ENCODE peak calls at places on chromosome 2, in nine cellular contexts. C, J, S, T, Z, M, G, P and U are unnamed samples.
A peak's percentile ranks its signal among the peaks of the same experiment; 100 is the strongest.

GRCh38 chr2:181465686-181466375 is 8.6 kb downstream of the ITGA4 start:
- DNase-seq in Z (no peak), G (peak; percentile 47), P (no peak), S (no peak), T (no peak), J (no peak), C (no peak), M (no peak), U (no peak)

GRCh38 chr2:149100739-149101699 is 62.5 kb downstream of the LYPD6B start:
- DNase-seq in C (no peak), S (no peak), Z (no peak), P (no peak), G (no peak), M (no peak), T (no peak), J (peak; percentile 63), U (no peak)

GRCh38 chr2:219252570-219252899 is 508 bp upstream of the TUBA4B start:
- DNase-seq in C (no peak), J (peak; percentile 35), T (no peak), Z (no peak), P (no peak), M (no peak), G (no peak), S (no peak), U (no peak)

GRCh38 chr2:149089068-149089467 is 50.6 kb downstream of the LYPD6B start:
- DNase-seq in S (no peak), C (no peak), Z (no peak), M (no peak), P (no peak), J (no peak), T (no peak), G (no peak), U (no peak)

GRCh38 chr2:19299032-19299431 is 59.4 kb downstream of the OSR1 start:
- DNase-seq in P (no peak), J (no peak), Z (no peak), S (no peak), C (no peak), T (peak; percentile 31), M (no peak), G (peak; percentile 77), U (no peak)

GRCh38 chr2:24365051-24365450 is 4.7 kb upstream of the ITSN2 start:
- DNase-seq in J (peak; percentile 86), C (peak; percentile 63), S (peak; percentile 68), Z (peak; percentile 83), M (peak; percentile 21), G (no peak), P (peak; percentile 86), T (peak; percentile 55), U (no peak)

GRCh38 chr2:186427970-186428369 is 58.1 kb upstream of the ZC3H15 start:
- DNase-seq in G (no peak), M (no peak), Z (no peak), S (no peak), T (no peak), C (no peak), J (no peak), P (no peak), U (no peak)

GRCh38 chr2:55946793-55947192 is 23.2 kb upstream of the EFEMP1 start:
- DNase-seq in M (no peak), Z (no peak), P (no peak), J (no peak), G (no peak), C (no peak), T (no peak), S (no peak), U (no peak)

GRCh38 chr2:54428401-54428800 is 27.7 kb upstream of the SPTBN1 start:
- DNase-seq in G (no peak), Z (no peak), S (peak; percentile 18), C (peak; percentile 26), M (no peak), P (no peak), T (no peak), J (no peak), U (no peak)

GRCh38 chr2:219281588-219281987 is 2.4 kb downstream of the DNAJB2 start:
- DNase-seq in Z (no peak), J (no peak), C (peak; percentile 36), P (no peak), S (no peak), M (no peak), T (no peak), G (no peak), U (no peak)

GRCh38 chr2:107932483-107932882 is 53.8 kb upstream of the SLC5A7 start:
- DNase-seq in S (no peak), C (no peak), J (no peak), T (no peak), Z (no peak), G (no peak), M (no peak), P (no peak), U (no peak)

GRCh38 chr2:82998770-82999169 is 1460.3 kb downstream of the SUCLG1 start:
- DNase-seq in Z (no peak), G (no peak), M (no peak), J (no peak), T (no peak), C (no peak), P (no peak), S (no peak), U (no peak)

GRCh38 chr2:31558401-31559295 is 22.1 kb downstream of the SRD5A2 start:
- DNase-seq in T (peak; percentile 92), M (no peak), S (no peak), J (no peak), C (no peak), G (peak; percentile 20), Z (no peak), P (no peak), U (no peak)

GRCh38 chr2:163420604-163421003 is 315.2 kb downstream of the FIGN start:
- DNase-seq in C (no peak), G (no peak), M (no peak), J (no peak), T (no peak), S (no peak), P (no peak), Z (no peak), U (no peak)

GRCh38 chr2:109292377-109292776 is 163.4 kb downstream of the SH3RF3 start:
- DNase-seq in S (no peak), C (no peak), M (no peak), Z (no peak), T (no peak), J (no peak), P (no peak), G (no peak), U (no peak)

GRCh38 chr2:63301481-63301880 is 250.9 kb downstream of the OTX1 start:
- DNase-seq in G (no peak), M (no peak), P (no peak), Z (no peak), S (no peak), J (no peak), C (no peak), T (peak; percentile 9), U (no peak)

GRCh38 chr2:170771049-170771937 is 1.1 kb downstream of the ERICH2 start:
- DNase-seq in C (no peak), S (peak; percentile 6), M (peak; percentile 87), J (no peak), T (peak; percentile 35), G (peak; percentile 15), P (peak; percentile 39), Z (no peak), U (no peak)

GRCh38 chr2:63668000-63668399 is 79.2 kb downstream of the MDH1 start:
- DNase-seq in M (no peak), S (no peak), P (no peak), T (no peak), G (no peak), J (no peak), C (no peak), Z (no peak), U (no peak)

GRCh38 chr2:239055756-239056493 is 208.0 kb downstream of the TWIST2 start:
- DNase-seq in T (no peak), Z (peak; percentile 25), S (no peak), C (no peak), G (no peak), J (no peak), P (no peak), M (no peak), U (no peak)

GRCh38 chr2:232230557-232230956 is 148.0 kb upstream of the ALPP start:
- DNase-seq in C (no peak), T (peak; percentile 45), S (no peak), M (no peak), Z (no peak), J (peak; percentile 15), P (peak; percentile 26), G (peak; percentile 17), U (no peak)

GRCh38 chr2:206721216-206721920 is 3.2 kb upstream of the DYTN start:
- DNase-seq in M (no peak), G (no peak), J (no peak), C (no peak), S (no peak), Z (no peak), T (no peak), P (no peak), U (no peak)

GRCh38 chr2:237488901-237489860 is 2.1 kb downstream of the MLPH start:
- DNase-seq in M (no peak), T (peak; percentile 86), P (peak; percentile 69), C (no peak), G (peak; percentile 45), Z (peak; percentile 54), S (no peak), J (peak; percentile 72), U (no peak)

GRCh38 chr2:11569636-11570035 is 35.8 kb downstream of the GREB1 start:
- DNase-seq in J (no peak), G (no peak), S (no peak), Z (peak; percentile 18), C (peak; percentile 26), P (no peak), M (no peak), T (no peak), U (no peak)

GRCh38 chr2:60516383-60516811 is 37.1 kb downstream of the BCL11A start:
- DNase-seq in G (peak; percentile 90), P (no peak), Z (no peak), S (no peak), M (no peak), J (no peak), T (peak; percentile 12), C (no peak), U (no peak)
- H3K4me3 ChIP-seq in G (peak overlapping the region; percentile 34), P (no peak overlapping the region), Z (no peak overlapping the region), S (no peak overlapping the region), M (no peak overlapping the region), J (no peak overlapping the region), T (no peak overlapping the region), C (no peak overlapping the region), U (no peak overlapping the region)

GRCh38 chr2:201132518-201132917 is 16.6 kb downstream of the CFLAR start:
- DNase-seq in P (no peak), S (no peak), T (no peak), C (no peak), J (no peak), M (no peak), G (no peak), Z (no peak), U (no peak)
- TF ChIP-seq POLR2A in P (no peak), S (no peak), T (no peak), C (no peak), J (no peak), M (no peak), G (no peak), Z (no peak), U (no peak)

GRCh38 chr2:189501487-189501886 is 60.2 kb downstream of the WDR75 start:
- DNase-seq in T (no peak), Z (no peak), C (no peak), P (no peak), S (no peak), G (no peak), M (no peak), J (no peak), U (no peak)
- H3K4me3 ChIP-seq in T (no peak overlapping the region), Z (no peak overlapping the region), C (no peak overlapping the region), P (no peak overlapping the region), S (no peak overlapping the region), G (no peak overlapping the region), M (no peak overlapping the region), J (no peak overlapping the region), U (no peak overlapping the region)

GRCh38 chr2:167750675-167751074 is 496.7 kb downstream of the STK39 start:
- DNase-seq in S (no peak), M (no peak), J (no peak), T (no peak), G (no peak), Z (no peak), C (no peak), P (no peak), U (no peak)
- TF ChIP-seq POLR2A in S (no peak), M (no peak), J (no peak), T (no peak), G (no peak), Z (no peak), C (no peak), P (no peak), U (no peak)